ENCODE peak calls at places on chromosome 19, in four cellular contexts. X is IMR-90, L is H1, G is H9. V is an unnamed sample.

GRCh38 chr19:55276720-55277430 is 3.0 kb downstream of the HSPBP1 start:
- DNase-seq in X (no peak), L (no peak), G (no peak), V (no peak)

GRCh38 chr19:13165091-13165997 is 15.1 kb downstream of the IER2 start:
- DNase-seq in X (no peak), L (no peak), G (no peak), V (peak)

GRCh38 chr19:8069116-8069973 is 16.8 kb downstream of the CCL25 start:
- DNase-seq in X (no peak), L (peak), G (no peak), V (peak)

GRCh38 chr19:51572415-51572814 is 1.3 kb downstream of the ZNF175 start:
- DNase-seq in X (peak), L (no peak), G (no peak), V (no peak)

GRCh38 chr19:13102416-13102665 is 317 bp downstream of the LYL1 start:
- DNase-seq in X (no peak), L (no peak), G (no peak), V (no peak)

GRCh38 chr19:9850235-9850959 is 15.3 kb downstream of the PIN1 start:
- DNase-seq in X (no peak), L (no peak), G (no peak), V (no peak)

GRCh38 chr19:11425719-11426457 is 6.8 kb upstream of the RGL3 start:
- DNase-seq in X (no peak), L (peak), G (peak), V (peak)

GRCh38 chr19:49614096-49614857 is 23.3 kb downstream of the PRR12 start:
- DNase-seq in X (peak), L (no peak), G (no peak), V (no peak)

GRCh38 chr19:38711726-38712153 is 32.5 kb downstream of the CAPN12 start:
- DNase-seq in X (peak), L (no peak), G (no peak), V (no peak)

GRCh38 chr19:52170304-52170703 is 1.1 kb downstream of the ZNF836 start:
- DNase-seq in X (no peak), L (no peak), G (no peak), V (no peak)

GRCh38 chr19:52170863-52171320 is 529 bp downstream of the ZNF836 start:
- DNase-seq in X (no peak), L (peak), G (peak), V (peak)

GRCh38 chr19:44951179-44952159 is 3.7 kb upstream of the CLPTM1 start:
- DNase-seq in X (peak), L (peak), G (peak), V (peak)

GRCh38 chr19:32460476-32460875 is 54.9 kb downstream of the DPY19L3 start:
- DNase-seq in X (no peak), L (no peak), G (no peak), V (no peak)

GRCh38 chr19:9848761-9849160 is 13.6 kb downstream of the PIN1 start:
- DNase-seq in X (no peak), L (no peak), G (no peak), V (no peak)

GRCh38 chr19:29917911-29918310 is 24.1 kb upstream of the URI1 start:
- DNase-seq in X (no peak), L (no peak), G (no peak), V (peak)

GRCh38 chr19:23686622-23687423 is at the start of gene ZNF675:
- DNase-seq in X (peak), L (peak), G (peak), V (peak)

GRCh38 chr19:2415281-2415972 is 12.0 kb downstream of the TIMM13 start:
- DNase-seq in X (no peak), L (peak), G (no peak), V (no peak)

GRCh38 chr19:10769533-10770491 is 51.9 kb downstream of the DNM2 start:
- DNase-seq in X (peak), L (no peak), G (no peak), V (peak)

GRCh38 chr19:2051771-2052704 is 994 bp upstream of the MKNK2 start:
- DNase-seq in X (no peak), L (no peak), G (peak), V (no peak)

GRCh38 chr19:46192990-46193650 is 36.4 kb upstream of the IGFL1 start:
- DNase-seq in X (peak), L (no peak), G (no peak), V (peak)

GRCh38 chr19:50325310-50326100 is 3.7 kb downstream of the KCNC3 start:
- DNase-seq in X (peak), L (peak), G (peak), V (peak)

GRCh38 chr19:5115771-5116202 is 146.9 kb downstream of the KDM4B start:
- DNase-seq in X (peak), L (no peak), G (no peak), V (peak)

GRCh38 chr19:30046522-30046921 is 104.5 kb downstream of the URI1 start:
- DNase-seq in X (peak), L (no peak), G (no peak), V (peak)

GRCh38 chr19:19406878-19407639 is 1.6 kb downstream of the GATAD2A start:
- DNase-seq in X (peak), L (no peak), G (no peak), V (no peak)

GRCh38 chr19:4583961-4584669 is 24.6 kb upstream of the SEMA6B start:
- DNase-seq in X (no peak), L (peak), G (peak), V (peak)

GRCh38 chr19:3899531-3900294 is 19.2 kb downstream of the ATCAY start:
- DNase-seq in X (no peak), L (no peak), G (no peak), V (no peak)

GRCh38 chr19:16620584-16620983 is 7.4 kb downstream of the MED26 start:
- DNase-seq in X (no peak), L (no peak), G (no peak), V (no peak)
- H3K27ac ChIP-seq in X (no peak), L (no peak), G (no peak), V (no peak)

DNA sequence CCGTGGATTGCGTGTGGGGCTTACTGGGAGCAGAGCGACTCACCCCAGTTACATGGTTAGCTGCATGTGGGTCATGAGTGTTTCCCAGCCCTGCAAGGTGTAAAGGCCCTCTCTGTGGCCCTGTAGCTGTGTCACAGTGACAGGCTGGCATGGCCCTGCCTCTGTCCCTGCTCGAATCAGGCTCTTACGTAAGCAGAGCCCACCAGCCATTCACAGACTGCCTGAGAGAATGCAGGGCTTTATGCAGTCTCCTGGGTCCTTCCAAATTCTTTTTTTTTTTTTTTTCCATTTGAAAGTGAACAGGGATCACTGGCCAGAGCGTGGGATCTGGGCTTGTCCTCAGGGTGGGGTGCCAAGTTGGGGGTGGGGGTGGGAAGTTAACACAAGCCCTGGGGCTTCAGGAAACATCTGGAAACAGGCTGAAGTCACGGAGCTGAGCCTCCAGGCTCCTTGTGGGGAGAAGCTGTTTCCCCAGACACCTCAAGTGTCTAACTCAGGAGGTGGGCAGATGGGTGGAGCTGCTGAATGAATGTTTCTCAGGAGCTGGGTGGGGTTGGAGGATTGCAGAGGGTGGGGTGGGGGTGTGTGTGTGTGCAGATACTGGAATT is 13.4 kb downstream of the TECR start:
- DNase-seq in X (no peak), L (no peak), G (peak), V (peak)
- H4K5ac ChIP-seq in X (no peak), L (no peak), G (no peak), V (no peak)

GRCh38 chr19:18384775-18385174 is 1.2 kb upstream of the GDF15 start:
- DNase-seq in X (no peak), L (no peak), G (no peak), V (no peak)
- H3K27ac ChIP-seq in X (no peak), L (no peak), G (no peak), V (no peak)

DNA sequence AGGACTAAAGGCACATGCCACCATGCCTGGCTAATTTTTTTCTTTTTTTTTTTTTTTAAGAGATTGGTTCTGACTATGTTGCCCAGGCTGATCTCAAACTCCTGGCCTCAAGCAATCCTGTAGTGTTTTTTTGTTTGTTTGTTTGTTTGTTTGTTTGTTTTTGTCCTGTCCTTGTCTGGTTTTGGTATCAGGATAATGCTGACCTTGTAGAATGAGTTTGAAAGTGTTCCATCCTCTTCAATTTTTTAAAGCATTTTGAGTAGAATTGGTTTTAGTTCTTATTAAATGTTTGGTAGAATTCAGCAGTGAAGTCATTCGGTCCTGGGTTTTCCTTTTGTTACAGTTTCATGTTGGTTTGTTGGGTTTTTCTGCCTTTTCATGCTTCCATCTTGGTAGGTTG is 19.2 kb downstream of the CEACAM4 start:
- DNase-seq in X (no peak), L (no peak), G (no peak), V (no peak)
- H4K5ac ChIP-seq in X (no peak), L (no peak), G (no peak), V (no peak)

DNA sequence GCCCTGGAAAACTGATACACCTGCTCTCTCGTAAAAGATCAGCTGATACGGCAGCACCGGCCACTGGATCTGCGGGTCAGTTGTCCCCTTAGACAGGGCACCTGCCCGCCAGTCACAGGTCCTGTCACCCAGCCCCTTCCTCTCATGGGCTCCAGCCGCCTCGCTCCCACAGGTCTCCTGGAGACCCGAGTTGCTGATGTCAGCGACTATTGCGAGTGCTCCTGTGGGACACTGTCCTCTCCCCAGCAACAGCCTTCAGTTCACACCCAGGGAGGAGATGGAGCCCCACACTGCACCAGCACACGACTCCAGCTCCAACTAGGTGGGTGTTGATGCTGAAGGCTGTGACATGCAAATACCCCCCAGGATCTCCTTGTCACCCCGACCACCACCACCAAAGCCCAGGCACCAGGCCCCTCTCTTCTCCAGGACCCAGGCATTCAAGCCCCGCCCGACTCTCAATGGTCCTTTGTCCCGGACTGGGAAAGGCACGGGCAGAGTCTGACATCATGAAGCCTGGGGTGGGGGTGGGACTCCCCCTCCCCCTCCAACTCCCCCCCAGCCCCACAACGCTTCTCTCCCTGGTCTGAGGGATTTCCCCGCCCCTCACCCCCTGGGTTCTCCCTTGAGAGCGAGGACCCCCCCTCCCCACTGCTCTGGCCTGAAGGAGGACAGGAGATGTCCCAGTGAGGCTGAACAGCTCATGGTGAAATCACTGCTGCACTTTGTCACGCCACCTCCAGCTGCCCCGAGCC is 1.4 kb upstream of the MAG start:
- DNase-seq in X (no peak), L (no peak), G (no peak), V (no peak)
- H3K27ac ChIP-seq in X (no peak), L (no peak), G (no peak), V (no peak)

DNA sequence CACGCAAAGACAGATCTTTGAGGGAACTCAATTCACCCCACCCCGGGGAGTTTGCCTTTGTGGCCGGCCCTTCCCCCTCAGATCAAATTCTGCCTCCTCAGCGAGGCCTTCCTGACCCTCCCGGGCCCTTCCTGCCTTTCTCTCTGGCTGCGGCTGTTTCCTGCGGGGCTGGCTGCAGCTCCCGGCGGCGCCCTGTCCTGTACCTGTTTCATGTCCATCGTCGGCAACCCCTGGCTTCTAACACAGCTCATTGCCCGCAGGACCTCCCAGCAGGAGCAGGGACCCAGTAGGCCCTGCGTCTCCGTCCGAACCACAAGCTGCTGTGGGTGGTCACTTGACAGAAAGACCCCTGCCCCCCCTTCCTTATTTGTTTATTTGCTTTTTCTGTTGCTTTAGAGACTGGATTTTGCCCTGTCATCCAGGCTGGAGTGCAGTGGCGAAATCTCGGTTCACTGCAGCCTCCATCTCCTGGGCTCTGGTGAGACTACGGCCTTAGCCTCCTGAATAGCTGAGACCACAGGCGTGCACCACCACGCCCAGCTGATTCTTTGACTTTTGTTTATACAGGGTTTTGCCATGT is 7.7 kb upstream of the PTBP1 start:
- DNase-seq in X (no peak), L (no peak), G (peak), V (peak)
- H4K5ac ChIP-seq in X (no peak), L (peak), G (no peak), V (no peak)

DNA sequence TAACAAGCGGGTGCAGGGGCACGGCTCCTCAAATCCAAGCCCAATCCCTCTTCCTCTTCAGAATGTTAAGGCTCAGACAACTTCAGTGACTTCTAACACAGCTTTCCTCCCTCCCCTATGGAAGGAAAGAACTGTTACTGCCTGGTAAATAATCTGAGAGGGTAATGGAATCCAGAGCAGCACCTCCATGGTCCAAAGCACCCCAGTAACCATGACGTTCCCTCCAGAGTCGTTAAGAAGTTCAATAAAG is 969 bp downstream of the AKT2 start:
- DNase-seq in X (no peak), L (no peak), G (no peak), V (no peak)
- H3K27ac ChIP-seq in X (peak), L (peak), G (no peak), V (peak)

DNA sequence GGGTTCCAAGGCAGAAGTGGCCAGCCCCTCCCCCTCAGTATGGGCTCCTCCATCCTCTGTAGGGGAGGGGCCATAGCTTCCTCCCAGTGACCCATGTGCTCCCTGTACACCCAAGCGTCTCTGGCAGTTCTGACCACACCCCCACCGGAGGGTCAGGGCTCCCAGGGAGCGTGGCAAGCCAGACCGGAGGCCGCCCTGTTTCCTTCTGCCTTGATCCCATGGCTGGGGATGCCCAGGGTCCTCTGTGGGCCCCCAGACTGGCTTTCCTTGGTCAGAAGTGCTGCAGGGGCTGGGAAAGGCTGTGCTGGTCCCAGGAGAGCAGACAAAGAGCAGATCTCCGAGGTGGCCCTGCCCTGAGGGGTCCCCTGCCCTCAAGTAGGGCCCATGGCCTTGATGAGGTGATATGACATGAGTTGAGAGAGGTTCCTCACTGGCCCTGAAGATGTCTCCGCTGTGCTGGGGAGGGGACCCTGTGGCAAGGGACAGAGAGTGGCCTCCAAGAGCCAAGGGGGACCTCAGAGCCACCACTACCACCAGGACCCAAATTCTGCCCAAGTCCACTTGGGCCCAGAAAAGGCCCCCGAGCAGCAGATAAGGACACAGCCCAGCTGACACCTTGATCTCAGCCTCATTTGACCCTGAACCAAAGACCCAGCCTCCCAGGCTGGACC is 7.8 kb upstream of the F2RL3 start:
- DNase-seq in X (no peak), L (no peak), G (no peak), V (no peak)
- H4K5ac ChIP-seq in X (no peak), L (no peak), G (no peak), V (no peak)

V was measured in mesendoderm.